ENCODE peak calls at places on chromosomes 5 and 9, in seven cellular contexts. One of them, this sample, is unnamed.

GRCh38 chr5:138163721-138164120 is 14.7 kb downstream of the BRD8 start:
- DNase-seq in fibroblast of mammary gland: no peak
- DNase-seq in NCI-H2081: no peak
- DNase-seq in A549: no peak
- DNase-seq in heart left ventricle: no peak
- DNase-seq in astrocyte of the spinal cord: no peak
- DNase-seq in NCI-H1105 treated with DMSO at 0.1 percent for 48 hours: no peak
- DNase-seq in this sample: no peak

GRCh38 chr5:60101561-60101960 is 208.0 kb upstream of the PDE4D start:
- DNase-seq in NCI-H1105 treated with DMSO at 0.1 percent for 48 hours: no peak
- DNase-seq in heart left ventricle: no peak
- DNase-seq in NCI-H2081: no peak
- DNase-seq in fibroblast of mammary gland: no peak
- DNase-seq in astrocyte of the spinal cord: peak
- DNase-seq in A549: no peak
- DNase-seq in this sample: no peak

GRCh38 chr9:110160163-110160562 is 47.8 kb downstream of the C9orf152 start:
- DNase-seq in A549: no peak
- DNase-seq in heart left ventricle: no peak
- DNase-seq in fibroblast of mammary gland: no peak
- DNase-seq in NCI-H2081: no peak
- DNase-seq in NCI-H1105 treated with DMSO at 0.1 percent for 48 hours: no peak
- DNase-seq in astrocyte of the spinal cord: no peak
- DNase-seq in this sample: no peak

GRCh38 chr9:125861405-125862063 is 114.4 kb downstream of the PBX3 start:
- DNase-seq in astrocyte of the spinal cord: no peak
- DNase-seq in NCI-H2081: no peak
- DNase-seq in heart left ventricle: no peak
- DNase-seq in A549: no peak
- DNase-seq in fibroblast of mammary gland: peak
- DNase-seq in NCI-H1105 treated with DMSO at 0.1 percent for 48 hours: no peak
- DNase-seq in this sample: no peak

GRCh38 chr9:16245756-16246440 is 624.6 kb downstream of the BNC2 start:
- DNase-seq in fibroblast of mammary gland: peak
- DNase-seq in astrocyte of the spinal cord: no peak
- DNase-seq in A549: peak
- DNase-seq in heart left ventricle: no peak
- DNase-seq in NCI-H1105 treated with DMSO at 0.1 percent for 48 hours: no peak
- DNase-seq in NCI-H2081: no peak
- DNase-seq in this sample: no peak

GRCh38 chr9:76311576-76311975 is 82.7 kb downstream of the RFK start:
- DNase-seq in NCI-H2081: no peak
- DNase-seq in heart left ventricle: no peak
- DNase-seq in fibroblast of mammary gland: no peak
- DNase-seq in NCI-H1105 treated with DMSO at 0.1 percent for 48 hours: no peak
- DNase-seq in A549: no peak
- DNase-seq in astrocyte of the spinal cord: no peak
- DNase-seq in this sample: no peak

GRCh38 chr9:84856181-84856632 is 186.7 kb downstream of the NTRK2 start:
- DNase-seq in astrocyte of the spinal cord: no peak
- DNase-seq in A549: no peak
- DNase-seq in heart left ventricle: peak
- DNase-seq in NCI-H1105 treated with DMSO at 0.1 percent for 48 hours: no peak
- DNase-seq in NCI-H2081: no peak
- DNase-seq in fibroblast of mammary gland: peak
- DNase-seq in this sample: no peak

GRCh38 chr9:138022121-138022741 is 144.6 kb downstream of the CACNA1B start:
- DNase-seq in heart left ventricle: no peak
- DNase-seq in fibroblast of mammary gland: no peak
- DNase-seq in NCI-H2081: no peak
- DNase-seq in NCI-H1105 treated with DMSO at 0.1 percent for 48 hours: no peak
- DNase-seq in astrocyte of the spinal cord: no peak
- DNase-seq in A549: peak
- DNase-seq in this sample: no peak

GRCh38 chr9:68678430-68678829 is 26.6 kb upstream of the PIP5K1B start:
- DNase-seq in heart left ventricle: no peak
- DNase-seq in NCI-H2081: no peak
- DNase-seq in A549: peak
- DNase-seq in fibroblast of mammary gland: no peak
- DNase-seq in astrocyte of the spinal cord: no peak
- DNase-seq in NCI-H1105 treated with DMSO at 0.1 percent for 48 hours: no peak
- DNase-seq in this sample: peak

GRCh38 chr5:147391781-147392180 is 118.1 kb downstream of the DPYSL3 start:
- DNase-seq in NCI-H2081: no peak
- DNase-seq in heart left ventricle: peak
- DNase-seq in A549: peak
- DNase-seq in fibroblast of mammary gland: peak
- DNase-seq in astrocyte of the spinal cord: peak
- DNase-seq in NCI-H1105 treated with DMSO at 0.1 percent for 48 hours: no peak
- DNase-seq in this sample: no peak

GRCh38 chr5:78761831-78762230 is 113.3 kb upstream of the LHFPL2 start:
- DNase-seq in heart left ventricle: no peak
- DNase-seq in astrocyte of the spinal cord: no peak
- DNase-seq in A549: no peak
- DNase-seq in fibroblast of mammary gland: no peak
- DNase-seq in NCI-H1105 treated with DMSO at 0.1 percent for 48 hours: no peak
- DNase-seq in NCI-H2081: no peak
- DNase-seq in this sample: no peak

GRCh38 chr9:93886911-93887310 is 68.2 kb downstream of the BARX1 start:
- DNase-seq in NCI-H2081: no peak
- DNase-seq in astrocyte of the spinal cord: no peak
- DNase-seq in A549: no peak
- DNase-seq in heart left ventricle: no peak
- DNase-seq in fibroblast of mammary gland: no peak
- DNase-seq in NCI-H1105 treated with DMSO at 0.1 percent for 48 hours: no peak
- DNase-seq in this sample: no peak

GRCh38 chr9:78150312-78150982 is 85.4 kb upstream of the CEP78 start:
- DNase-seq in heart left ventricle: no peak
- DNase-seq in NCI-H1105 treated with DMSO at 0.1 percent for 48 hours: no peak
- DNase-seq in astrocyte of the spinal cord: no peak
- DNase-seq in A549: no peak
- DNase-seq in fibroblast of mammary gland: no peak
- DNase-seq in NCI-H2081: no peak
- DNase-seq in this sample: no peak

GRCh38 chr5:12691330-12691729 is 787.1 kb upstream of the CTNND2 start:
- DNase-seq in NCI-H1105 treated with DMSO at 0.1 percent for 48 hours: no peak
- DNase-seq in fibroblast of mammary gland: no peak
- DNase-seq in A549: no peak
- DNase-seq in NCI-H2081: no peak
- DNase-seq in heart left ventricle: no peak
- DNase-seq in astrocyte of the spinal cord: no peak
- DNase-seq in this sample: no peak

GRCh38 chr5:134458676-134459403 is 47.2 kb upstream of the CDKN2AIPNL start:
- DNase-seq in A549: no peak
- DNase-seq in astrocyte of the spinal cord: no peak
- DNase-seq in NCI-H2081: no peak
- DNase-seq in fibroblast of mammary gland: no peak
- DNase-seq in NCI-H1105 treated with DMSO at 0.1 percent for 48 hours: no peak
- DNase-seq in heart left ventricle: peak
- DNase-seq in this sample: no peak

GRCh38 chr5:374631-375335 is 53.3 kb downstream of the AHRR start:
- DNase-seq in astrocyte of the spinal cord: no peak
- DNase-seq in fibroblast of mammary gland: no peak
- DNase-seq in heart left ventricle: no peak
- DNase-seq in NCI-H1105 treated with DMSO at 0.1 percent for 48 hours: no peak
- DNase-seq in NCI-H2081: peak
- DNase-seq in A549: no peak
- DNase-seq in this sample: no peak

GRCh38 chr5:2917524-2917923 is 166.0 kb upstream of the IRX2 start:
- DNase-seq in heart left ventricle: no peak
- DNase-seq in NCI-H2081: no peak
- DNase-seq in fibroblast of mammary gland: no peak
- DNase-seq in NCI-H1105 treated with DMSO at 0.1 percent for 48 hours: no peak
- DNase-seq in A549: no peak
- DNase-seq in astrocyte of the spinal cord: no peak
- DNase-seq in this sample: no peak

GRCh38 chr9:117549444-117549843 is 134.6 kb upstream of the ASTN2 start:
- DNase-seq in fibroblast of mammary gland: no peak
- DNase-seq in NCI-H2081: no peak
- DNase-seq in heart left ventricle: no peak
- DNase-seq in astrocyte of the spinal cord: no peak
- DNase-seq in NCI-H1105 treated with DMSO at 0.1 percent for 48 hours: no peak
- DNase-seq in A549: no peak
- DNase-seq in this sample: no peak

GRCh38 chr5:9194509-9194908 is 351.4 kb downstream of the SEMA5A start:
- DNase-seq in A549: no peak
- DNase-seq in NCI-H1105 treated with DMSO at 0.1 percent for 48 hours: no peak
- DNase-seq in fibroblast of mammary gland: peak
- DNase-seq in astrocyte of the spinal cord: peak
- DNase-seq in NCI-H2081: no peak
- DNase-seq in heart left ventricle: no peak
- DNase-seq in this sample: no peak

GRCh38 chr5:177496111-177497010 is 1.0 kb downstream of the PDLIM7 start:
- DNase-seq in A549: peak
- DNase-seq in NCI-H1105 treated with DMSO at 0.1 percent for 48 hours: peak
- DNase-seq in NCI-H2081: peak
- DNase-seq in fibroblast of mammary gland: peak
- DNase-seq in heart left ventricle: peak
- DNase-seq in astrocyte of the spinal cord: peak
- DNase-seq in this sample: no peak

GRCh38 chr9:89006308-89006707 is 15.0 kb downstream of the S1PR3 start:
- DNase-seq in NCI-H1105 treated with DMSO at 0.1 percent for 48 hours: peak
- DNase-seq in fibroblast of mammary gland: no peak
- DNase-seq in astrocyte of the spinal cord: no peak
- DNase-seq in heart left ventricle: no peak
- DNase-seq in NCI-H2081: no peak
- DNase-seq in A549: no peak
- DNase-seq in this sample: no peak

GRCh38 chr5:174187481-174187880 is 142.0 kb downstream of the NSG2 start:
- DNase-seq in NCI-H2081: no peak
- DNase-seq in astrocyte of the spinal cord: no peak
- DNase-seq in fibroblast of mammary gland: no peak
- DNase-seq in NCI-H1105 treated with DMSO at 0.1 percent for 48 hours: no peak
- DNase-seq in A549: no peak
- DNase-seq in heart left ventricle: no peak
- DNase-seq in this sample: no peak

GRCh38 chr5:93578813-93579560 is 2.0 kb downstream of the NR2F1-AS1 start:
- DNase-seq in NCI-H1105 treated with DMSO at 0.1 percent for 48 hours: no peak
- DNase-seq in NCI-H2081: no peak
- DNase-seq in fibroblast of mammary gland: peak
- DNase-seq in astrocyte of the spinal cord: peak
- DNase-seq in heart left ventricle: peak
- DNase-seq in A549: no peak
- DNase-seq in this sample: no peak

GRCh38 chr5:152349683-152350526 is 55.2 kb downstream of the NMUR2 start:
- DNase-seq in heart left ventricle: peak
- DNase-seq in astrocyte of the spinal cord: peak
- DNase-seq in NCI-H1105 treated with DMSO at 0.1 percent for 48 hours: peak
- DNase-seq in A549: peak
- DNase-seq in NCI-H2081: peak
- DNase-seq in fibroblast of mammary gland: peak
- DNase-seq in this sample: peak

GRCh38 chr9:115240676-115241075 is 122.7 kb upstream of the TNC start:
- DNase-seq in A549: no peak
- DNase-seq in NCI-H2081: no peak
- DNase-seq in astrocyte of the spinal cord: no peak
- DNase-seq in NCI-H1105 treated with DMSO at 0.1 percent for 48 hours: no peak
- DNase-seq in fibroblast of mammary gland: no peak
- DNase-seq in heart left ventricle: no peak
- DNase-seq in this sample: no peak

GRCh38 chr5:91136271-91136670 is 246.8 kb downstream of the ARRDC3 start:
- DNase-seq in heart left ventricle: no peak
- DNase-seq in NCI-H2081: no peak
- DNase-seq in A549: peak
- DNase-seq in fibroblast of mammary gland: no peak
- DNase-seq in astrocyte of the spinal cord: peak
- DNase-seq in NCI-H1105 treated with DMSO at 0.1 percent for 48 hours: no peak
- DNase-seq in this sample: no peak

GRCh38 chr9:73847536-73847935 is 649.6 kb upstream of the RORB start:
- DNase-seq in astrocyte of the spinal cord: no peak
- DNase-seq in NCI-H2081: no peak
- DNase-seq in heart left ventricle: no peak
- DNase-seq in fibroblast of mammary gland: no peak
- DNase-seq in A549: no peak
- DNase-seq in NCI-H1105 treated with DMSO at 0.1 percent for 48 hours: no peak
- DNase-seq in this sample: no peak

GRCh38 chr5:108858959-108859358 is 111.3 kb downstream of the FER start:
- DNase-seq in A549: no peak
- DNase-seq in NCI-H1105 treated with DMSO at 0.1 percent for 48 hours: no peak
- DNase-seq in astrocyte of the spinal cord: peak
- DNase-seq in heart left ventricle: no peak
- DNase-seq in NCI-H2081: no peak
- DNase-seq in fibroblast of mammary gland: peak
- DNase-seq in this sample: no peak

GRCh38 chr5:190366-191035 is 794 bp upstream of the LRRC14B start:
- DNase-seq in NCI-H2081: no peak
- DNase-seq in NCI-H1105 treated with DMSO at 0.1 percent for 48 hours: no peak
- DNase-seq in astrocyte of the spinal cord: no peak
- DNase-seq in fibroblast of mammary gland: no peak
- DNase-seq in heart left ventricle: no peak
- DNase-seq in A549: no peak
- DNase-seq in this sample: no peak

GRCh38 chr5:138999674-139000073 is 124.5 kb upstream of the LRRTM2 start:
- DNase-seq in heart left ventricle: no peak
- DNase-seq in fibroblast of mammary gland: no peak
- DNase-seq in NCI-H2081: no peak
- DNase-seq in A549: no peak
- DNase-seq in NCI-H1105 treated with DMSO at 0.1 percent for 48 hours: no peak
- DNase-seq in astrocyte of the spinal cord: no peak
- DNase-seq in this sample: no peak

GRCh38 chr9:126615791-126616447 is 2.2 kb downstream of the LMX1B start:
- DNase-seq in A549: no peak
- DNase-seq in heart left ventricle: no peak
- DNase-seq in NCI-H1105 treated with DMSO at 0.1 percent for 48 hours: no peak
- DNase-seq in astrocyte of the spinal cord: no peak
- DNase-seq in NCI-H2081: no peak
- DNase-seq in fibroblast of mammary gland: no peak
- DNase-seq in this sample: no peak

GRCh38 chr9:134736791-134737489 is 95.3 kb downstream of the COL5A1 start:
- DNase-seq in astrocyte of the spinal cord: no peak
- DNase-seq in NCI-H1105 treated with DMSO at 0.1 percent for 48 hours: no peak
- DNase-seq in heart left ventricle: no peak
- DNase-seq in fibroblast of mammary gland: no peak
- DNase-seq in A549: no peak
- DNase-seq in NCI-H2081: no peak
- DNase-seq in this sample: no peak

GRCh38 chr9:89606567-89607311 is 1.9 kb downstream of the GADD45G start:
- DNase-seq in NCI-H1105 treated with DMSO at 0.1 percent for 48 hours: peak
- DNase-seq in NCI-H2081: peak
- DNase-seq in fibroblast of mammary gland: peak
- DNase-seq in A549: no peak
- DNase-seq in astrocyte of the spinal cord: no peak
- DNase-seq in heart left ventricle: peak
- DNase-seq in this sample: no peak

GRCh38 chr9:21709464-21710058 is 92.9 kb upstream of the MTAP start:
- DNase-seq in astrocyte of the spinal cord: peak
- DNase-seq in heart left ventricle: peak
- DNase-seq in NCI-H2081: peak
- DNase-seq in fibroblast of mammary gland: peak
- DNase-seq in NCI-H1105 treated with DMSO at 0.1 percent for 48 hours: peak
- DNase-seq in A549: peak
- DNase-seq in this sample: peak

This sample was measured in CD4-positive, CD25-positive, alpha-beta regulatory T cell.